ENCODE peak calls at places on chromosomes 1 and 21, in seven cellular contexts. D is fibroblast of mammary gland; Z is activated CD4-positive, alpha-beta T cell treated with anti-CD3 and anti-CD28 coated beads, Interleukin-2, amount 50 U/mL, for 1 hour; W is neural crest cell; E is fibroblast of lung; M is cerebellar cortex; O is lower lobe of right lung. L is an unnamed sample.

GRCh38 chr21:25658427-25658980 is 19.4 kb downstream of the JAM2 start:
- DNase-seq in O (no peak), D (no peak), M (no peak), W (no peak), E (no peak), Z (no peak), L (no peak)

GRCh38 chr1:27970401-27970800 is 10.6 kb downstream of the XKR8 start:
- DNase-seq in D (peak), Z (no peak), O (no peak), M (peak), E (peak), W (no peak), L (no peak)

GRCh38 chr1:246789454-246790339 is 65.5 kb downstream of the SCCPDH start:
- DNase-seq in O (no peak), D (no peak), M (no peak), Z (no peak), W (no peak), E (no peak), L (peak)

GRCh38 chr1:117653732-117654484 is 48.1 kb downstream of the TENT5C start:
- DNase-seq in W (no peak), Z (no peak), E (no peak), O (no peak), D (no peak), M (no peak), L (no peak)

GRCh38 chr1:65084068-65084467 is 63.9 kb upstream of the AK4 start:
- DNase-seq in E (no peak), M (no peak), Z (no peak), D (no peak), W (no peak), O (no peak), L (no peak)

GRCh38 chr1:247862756-247863155 is 5.8 kb downstream of the TRIM58 start:
- DNase-seq in M (no peak), E (no peak), D (no peak), O (no peak), W (no peak), Z (no peak), L (no peak)

GRCh38 chr1:88216441-88216840 is 467.6 kb upstream of the PKN2 start:
- DNase-seq in D (no peak), W (no peak), O (no peak), E (no peak), M (no peak), Z (no peak), L (no peak)

GRCh38 chr1:54904476-54905048 is 17.6 kb upstream of the DHCR24 start:
- DNase-seq in D (peak), E (peak), M (no peak), W (no peak), O (no peak), Z (no peak), L (no peak)

GRCh38 chr1:64917328-64917861 is 49.0 kb downstream of the JAK1 start:
- DNase-seq in D (peak), W (no peak), M (peak), E (peak), Z (no peak), O (peak), L (no peak)

L was measured in chondrocyte.